ENCODE peak calls at places on chromosomes 11 and 22, in seven cellular contexts. W, Q, H, G, F, D and C are unnamed samples. For H3K4me1 and H3K9me3, the result is how much of the 10 kb centered on the place peaks cover.

GRCh38 chr11:65425105-65425970 is 2.7 kb downstream of the NEAT1 start:
- DNase-seq in W (no peak), Q (no peak), H (peak), G (no peak), F (peak), D (peak), C (peak)

GRCh38 chr11:112881461-112881860 is 79.8 kb upstream of the NCAM1 start:
- DNase-seq in W (peak), Q (peak), H (peak), G (peak), F (peak), D (peak), C (peak)

GRCh38 chr11:65868907-65869306 is 3.7 kb downstream of the EFEMP2 start:
- DNase-seq in W (no peak), Q (no peak), H (no peak), G (no peak), F (peak), D (no peak), C (no peak)

GRCh38 chr22:30680998-30681770 is 13.5 kb upstream of the OSBP2 start:
- DNase-seq in W (peak), Q (no peak), H (no peak), G (no peak), F (no peak), D (peak), C (no peak)

GRCh38 chr11:94276943-94277342 is 27.4 kb upstream of the IZUMO1R start:
- DNase-seq in W (no peak), Q (no peak), H (no peak), G (no peak), F (no peak), D (no peak), C (no peak)

GRCh38 chr11:59216654-59217640 is 4.2 kb upstream of the MPEG1 start:
- DNase-seq in W (no peak), Q (no peak), H (no peak), G (no peak), F (no peak), D (no peak), C (no peak)

GRCh38 chr11:65685981-65686380 is 23.3 kb upstream of the RELA start:
- DNase-seq in W (no peak), Q (no peak), H (no peak), G (no peak), F (no peak), D (no peak), C (no peak)

GRCh38 chr11:119422505-119423416 is at the start of gene THY1:
- DNase-seq in W (peak), Q (no peak), H (no peak), G (no peak), F (no peak), D (no peak), C (no peak)

GRCh38 chr11:61473370-61474025 is 35.1 kb upstream of the LRRC10B start:
- DNase-seq in W (no peak), Q (no peak), H (no peak), G (no peak), F (no peak), D (no peak), C (no peak)

GRCh38 chr11:11944444-11944843 is 64.0 kb downstream of the DKK3 start:
- DNase-seq in W (no peak), Q (no peak), H (no peak), G (no peak), F (no peak), D (no peak), C (no peak)

GRCh38 chr11:13927496-13927895 is 35.0 kb upstream of the SPON1 start:
- DNase-seq in W (no peak), Q (no peak), H (no peak), G (no peak), F (no peak), D (no peak), C (no peak)

GRCh38 chr11:1924121-1924520 is 4.6 kb downstream of the TNNT3 start:
- DNase-seq in W (no peak), Q (no peak), H (no peak), G (peak), F (peak), D (no peak), C (peak)

GRCh38 chr11:100354736-100355135 is 332.4 kb upstream of the ARHGAP42 start:
- DNase-seq in W (no peak), Q (no peak), H (no peak), G (no peak), F (no peak), D (no peak), C (no peak)

GRCh38 chr11:13949876-13950275 is 12.6 kb upstream of the SPON1 start:
- DNase-seq in W (no peak), Q (no peak), H (no peak), G (no peak), F (no peak), D (no peak), C (no peak)

GRCh38 chr22:43867839-43868652 is 5.7 kb upstream of the SULT4A1 start:
- DNase-seq in W (peak), Q (no peak), H (peak), G (peak), F (peak), D (peak), C (peak)

GRCh38 chr11:119025099-119025473 is 5.6 kb downstream of the SLC37A4 start:
- DNase-seq in W (no peak), Q (no peak), H (no peak), G (no peak), F (no peak), D (no peak), C (no peak)

GRCh38 chr11:2795491-2795991 is 90.0 kb downstream of the CDKN1C start:
- DNase-seq in W (peak), Q (no peak), H (peak), G (peak), F (peak), D (peak), C (peak)

GRCh38 chr11:101401245-101401644 is 182.6 kb downstream of the TRPC6 start:
- DNase-seq in W (no peak), Q (no peak), H (no peak), G (no peak), F (no peak), D (no peak), C (no peak)

GRCh38 chr11:90243534-90243933 is 20.7 kb upstream of the CHORDC1 start:
- DNase-seq in W (no peak), Q (no peak), H (no peak), G (no peak), F (no peak), D (no peak), C (no peak)

GRCh38 chr11:119378851-119379465 is 2.5 kb downstream of the USP2 start:
- DNase-seq in W (no peak), Q (no peak), H (no peak), G (no peak), F (no peak), D (no peak), C (peak)

GRCh38 chr22:34096770-34097169 is 176.5 kb upstream of the LARGE1 start:
- DNase-seq in W (no peak), Q (no peak), H (no peak), G (no peak), F (no peak), D (no peak), C (no peak)

GRCh38 chr11:96361778-96362177 is 18.8 kb upstream of the MAML2 start:
- DNase-seq in W (no peak), Q (no peak), H (no peak), G (no peak), F (no peak), D (no peak), C (no peak)

GRCh38 chr11:115758011-115758410 is 253.8 kb upstream of the CADM1 start:
- DNase-seq in W (no peak), Q (no peak), H (no peak), G (no peak), F (no peak), D (no peak), C (no peak)

GRCh38 chr11:31655483-31655882 is 145.9 kb downstream of the ELP4 start:
- DNase-seq in W (no peak), Q (no peak), H (no peak), G (no peak), F (no peak), D (no peak), C (no peak)

GRCh38 chr22:38214248-38215056 is 12.7 kb downstream of the MAFF start:
- DNase-seq in W (peak), Q (no peak), H (peak), G (peak), F (peak), D (peak), C (peak)

GRCh38 chr22:42500164-42500835 is 19.3 kb downstream of the RRP7A start:
- DNase-seq in W (peak), Q (peak), H (peak), G (peak), F (peak), D (peak), C (peak)

GRCh38 chr11:15336016-15336415 is 221.3 kb downstream of the INSC start:
- DNase-seq in W (no peak), Q (no peak), H (no peak), G (no peak), F (no peak), D (no peak), C (no peak)

GRCh38 chr22:22210375-22210774 is 34.2 kb upstream of the VPREB1 start:
- DNase-seq in W (no peak), Q (no peak), H (no peak), G (no peak), F (no peak), D (no peak), C (peak)

GRCh38 chr22:50704510-50705218 is 32.0 kb downstream of the SHANK3 start:
- DNase-seq in W (peak), Q (no peak), H (peak), G (no peak), F (peak), D (peak), C (peak)
- H3K4me3 ChIP-seq in W (peak), Q (no peak), H (no peak), G (no peak), F (no peak), D (no peak), C (no peak)

GRCh38 chr22:36363378-36363931 is 24.3 kb downstream of the MYH9 start:
- DNase-seq in W (no peak), Q (no peak), H (no peak), G (peak), F (no peak), D (no peak), C (no peak)

GRCh38 chr22:36362819-36363377 is 24.9 kb downstream of the MYH9 start:
- DNase-seq in W (no peak), Q (no peak), H (no peak), G (peak), F (no peak), D (no peak), C (peak)

GRCh38 chr22:36366291-36366708 is 21.5 kb downstream of the MYH9 start:
- DNase-seq in W (no peak), Q (no peak), H (no peak), G (no peak), F (no peak), D (no peak), C (peak)

GRCh38 chr22:36365020-36365411 is 22.8 kb downstream of the MYH9 start:
- DNase-seq in W (no peak), Q (no peak), H (peak), G (peak), F (no peak), D (no peak), C (peak)

GRCh38 chr22:36364255-36365019 is 23.3 kb downstream of the MYH9 start:
- DNase-seq in W (no peak), Q (no peak), H (no peak), G (peak), F (no peak), D (no peak), C (peak)
- H3K4me1 ChIP-seq in W (under half), Q (half or more), H (half or more), G (half or more), F (half or more), D (half or more), C (half or more)

GRCh38 chr11:55263081-55263480 is 1.1 kb downstream of the TRIM48 start:
- DNase-seq in W (no peak), Q (no peak), H (no peak), G (no peak), F (no peak), D (no peak), C (no peak)
- H3K9me3 ChIP-seq in W (under half), Q (under half), H (under half), G (under half), F (under half), D (under half), C (under half)

GRCh38 chr11:128890216-128890542 is 977 bp upstream of the KCNJ5 start:
- DNase-seq in W (no peak), Q (no peak), H (no peak), G (no peak), F (no peak), D (no peak), C (no peak)
- H3K4me3 ChIP-seq in W (peak), Q (peak), H (peak), G (no peak), F (peak), D (peak), C (no peak)